ENCODE peak calls at places on chromosomes 4 and X, in eight cellular contexts. R is A549, H is astrocyte, D is PC-3, P is SK-N-SH, C is mammary epithelial cell, L is K562, X is mesenchymal stem cell. S is an unnamed sample.

GRCh38 chrX:23883737-23884354 is 23.9 kb downstream of the APOO start:
- DNase-seq in R (peak; percentile 79), H (peak; percentile 77), D (peak; percentile 84), P (no peak), C (peak; percentile 89), L (peak; percentile 29), X (peak; percentile 86), S (no peak)

GRCh38 chrX:136608295-136608933 is 39.5 kb upstream of the CD40LG start:
- DNase-seq in R (no peak), H (no peak), D (peak; percentile 57), P (no peak), C (peak; percentile 20), L (no peak), X (no peak), S (no peak)

GRCh38 chr4:176753049-176753448 is 39.7 kb downstream of the VEGFC start:
- DNase-seq in R (no peak), H (peak; percentile 91), D (peak; percentile 23), P (no peak), C (peak; percentile 57), L (no peak), X (peak; percentile 77), S (no peak)

GRCh38 chr4:137524642-137525384 is 7.5 kb downstream of the PCDH18 start:
- DNase-seq in R (no peak), H (peak; percentile 51), D (no peak), P (no peak), C (no peak), L (no peak), X (no peak), S (no peak)

GRCh38 chrX:151789179-151789800 is 54.7 kb downstream of the CNGA2 start:
- DNase-seq in R (peak; percentile 17), H (peak; percentile 95), D (peak; percentile 63), P (no peak), C (peak; percentile 86), L (no peak), X (no peak), S (no peak)

GRCh38 chr4:107034982-107035710 is 967 bp downstream of the DKK2 start:
- DNase-seq in R (no peak), H (peak; percentile 31), D (no peak), P (peak; percentile 53), C (no peak), L (no peak), X (peak; percentile 44), S (peak; percentile 53)

GRCh38 chr4:81599646-81600231 is 128.0 kb upstream of the RASGEF1B start:
- DNase-seq in R (no peak), H (no peak), D (no peak), P (no peak), C (no peak), L (no peak), X (no peak), S (no peak)

GRCh38 chrX:12955882-12956703 is 18.8 kb upstream of the TMSB4X start:
- DNase-seq in R (no peak), H (peak; percentile 74), D (peak; percentile 62), P (no peak), C (peak; percentile 73), L (peak; percentile 42), X (peak; percentile 91), S (peak; percentile 60)

GRCh38 chrX:148020329-148020728 is 39.2 kb downstream of the FMR1NB start:
- DNase-seq in R (no peak), H (no peak), D (no peak), P (no peak), C (peak; percentile 37), L (no peak), X (no peak), S (no peak)

GRCh38 chr4:75715105-75715799 is 9.1 kb upstream of the USO1 start:
- DNase-seq in R (no peak), H (peak; percentile 57), D (no peak), P (peak; percentile 28), C (no peak), L (no peak), X (peak; percentile 35), S (no peak)

GRCh38 chr4:183441276-183441675 is 3.2 kb upstream of the CDKN2AIP start:
- DNase-seq in R (no peak), H (no peak), D (peak; percentile 58), P (no peak), C (no peak), L (no peak), X (no peak), S (peak; percentile 50)

GRCh38 chr4:128600996-128601857 is 208.3 kb upstream of the JADE1 start:
- DNase-seq in R (peak; percentile 48), H (peak; percentile 96), D (peak; percentile 89), P (peak; percentile 31), C (peak; percentile 92), L (peak; percentile 60), X (peak; percentile 97), S (peak; percentile 90)

GRCh38 chrX:9757366-9757765 is 8.3 kb downstream of the GPR143 start:
- DNase-seq in R (no peak), H (peak; percentile 8), D (no peak), P (no peak), C (no peak), L (no peak), X (no peak), S (no peak)

GRCh38 chr4:113981591-113981990 is 2.1 kb upstream of the ARSJ start:
- DNase-seq in R (no peak), H (no peak), D (no peak), P (no peak), C (peak; percentile 21), L (no peak), X (no peak), S (no peak)

GRCh38 chr4:172998527-172999469 is 169.8 kb upstream of the GALNT7 start:
- DNase-seq in R (no peak), H (peak; percentile 86), D (peak; percentile 51), P (no peak), C (peak; percentile 76), L (peak; percentile 90), X (peak; percentile 53), S (no peak)
- H3K4me2 ChIP-seq in R (peak overlapping the region; percentile 41), H (peak overlapping the region; percentile 78), D (peak overlapping the region; percentile 25), P (peak overlapping the region; percentile 63), C (peak overlapping the region; percentile 67), L (peak overlapping the region; percentile 28), X (no peak overlapping the region), S (no peak overlapping the region)

GRCh38 chrX:80766916-80767315 is 42.8 kb downstream of the BRWD3 start:
- DNase-seq in R (no peak), H (no peak), D (no peak), P (no peak), C (no peak), L (no peak), X (no peak), S (no peak)

DNA sequence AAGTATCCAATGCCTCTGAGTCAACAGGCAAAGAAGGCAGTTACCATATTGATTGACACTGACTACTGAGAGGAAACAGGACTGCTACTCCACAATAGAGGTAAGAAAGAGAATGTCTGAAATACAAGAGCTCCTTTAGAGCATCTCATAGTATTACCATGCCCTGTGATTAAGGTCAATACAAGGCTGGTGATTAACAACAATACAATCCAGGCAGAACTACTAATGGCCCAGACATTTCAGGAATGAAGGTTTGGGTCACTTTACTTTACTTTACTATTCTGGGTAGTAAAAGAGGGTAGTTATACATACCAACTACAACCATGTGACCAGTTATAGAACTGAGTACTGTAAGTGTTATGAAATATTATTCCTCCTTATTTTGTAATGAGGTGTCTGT is 44.5 kb downstream of the BRWD3 start:
- DNase-seq in R (no peak), H (peak; percentile 80), D (peak; percentile 83), P (no peak), C (peak; percentile 73), L (no peak), X (peak; percentile 38), S (no peak)
- H3K4me3 ChIP-seq in R (no peak overlapping the region), H (no peak overlapping the region), D (no peak overlapping the region), P (no peak overlapping the region), C (no peak overlapping the region), L (no peak overlapping the region), X (no peak overlapping the region), S (no peak overlapping the region)

DNA sequence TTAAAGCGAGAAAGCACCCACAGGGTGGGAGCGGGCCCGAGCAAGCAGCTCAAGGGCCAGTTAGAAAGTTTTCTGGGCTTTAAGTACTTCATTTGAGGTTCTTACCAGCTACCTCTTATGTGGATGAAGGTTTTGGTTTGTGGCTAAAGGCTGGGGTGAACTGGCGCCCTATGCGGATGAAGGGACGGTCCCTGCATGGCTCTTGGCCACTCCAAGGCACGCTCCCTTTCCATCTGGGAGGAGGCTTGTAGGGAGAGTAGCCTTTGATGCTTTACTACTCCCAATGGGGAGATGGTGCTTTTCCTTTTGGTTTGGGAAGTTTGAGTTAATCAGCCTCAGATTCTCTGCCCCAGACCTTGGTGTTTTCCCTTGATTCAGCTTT is 17.7 kb downstream of the MRFAP1 start:
- DNase-seq in R (no peak), H (no peak), D (no peak), P (no peak), C (no peak), L (no peak), X (no peak), S (no peak)
- H3K4me2 ChIP-seq in R (no peak overlapping the region), H (peak overlapping the region; percentile 80), D (no peak overlapping the region), P (no peak overlapping the region), C (peak overlapping the region; percentile 78), L (no peak overlapping the region), X (no peak overlapping the region), S (peak overlapping the region; percentile 85)

DNA sequence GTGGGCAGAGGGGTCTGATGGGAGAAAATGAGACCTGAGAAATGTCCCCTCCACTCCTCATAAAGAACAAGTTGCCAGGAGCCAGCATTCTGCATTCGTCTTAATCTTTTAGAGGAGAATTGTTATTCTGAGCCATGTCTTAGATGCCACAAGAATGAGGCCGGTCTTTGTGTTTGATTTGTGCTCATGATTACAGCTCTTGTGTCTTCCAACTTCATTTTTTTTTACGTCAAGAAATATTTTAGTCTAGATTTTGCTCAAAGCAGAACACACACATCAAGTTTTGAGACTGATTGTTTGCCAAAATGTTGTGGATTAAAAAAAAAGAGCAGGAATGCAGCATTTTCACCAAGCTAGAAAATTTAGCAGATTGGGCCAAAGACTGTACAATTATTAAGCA is 130.6 kb upstream of the PITX2 start:
- DNase-seq in R (no peak), H (peak; percentile 30), D (no peak), P (no peak), C (no peak), L (no peak), X (no peak), S (no peak)
- H3K4me3 ChIP-seq in R (no peak overlapping the region), H (no peak overlapping the region), D (no peak overlapping the region), P (no peak overlapping the region), C (no peak overlapping the region), L (no peak overlapping the region), X (no peak overlapping the region), S (no peak overlapping the region)

GRCh38 chr4:83646538-83646937 is 110.6 kb downstream of the GPAT3 start:
- DNase-seq in R (no peak), H (no peak), D (no peak), P (no peak), C (no peak), L (no peak), X (no peak), S (no peak)

GRCh38 chr4:83639849-83640493 is 104.1 kb downstream of the GPAT3 start:
- DNase-seq in R (peak; percentile 46), H (peak; percentile 44), D (peak; percentile 84), P (peak; percentile 47), C (peak; percentile 64), L (peak; percentile 66), X (peak; percentile 82), S (peak; percentile 83)

GRCh38 chr4:83643036-83643435 is 107.1 kb downstream of the GPAT3 start:
- DNase-seq in R (no peak), H (no peak), D (no peak), P (no peak), C (no peak), L (no peak), X (no peak), S (no peak)

GRCh38 chr4:83644677-83645639 is 109.0 kb downstream of the GPAT3 start:
- DNase-seq in R (peak; percentile 25), H (peak; percentile 18), D (peak; percentile 74), P (peak; percentile 41), C (peak; percentile 37), L (peak; percentile 66), X (peak; percentile 70), S (peak; percentile 76)
- H3K4me2 ChIP-seq in R (peak overlapping the region; percentile 40), H (peak overlapping the region; percentile 10), D (peak overlapping the region; percentile 70), P (no peak overlapping the region), C (no peak overlapping the region), L (no peak overlapping the region), X (no peak overlapping the region), S (no peak overlapping the region)